ENCODE peak calls at places on chromosomes 16 and 17, in five cellular contexts. P, F, D, X and U are unnamed samples.

GRCh38 chr17:64775701-64776570 is 113.8 kb upstream of the SMURF2 start:
- DNase-seq in P (no peak), F (no peak), D (no peak), X (peak; percentile 39), U (no peak)

GRCh38 chr17:8836821-8837426 is 30.6 kb downstream of the PIK3R6 start:
- DNase-seq in P (no peak), F (no peak), D (peak; percentile 36), X (no peak), U (no peak)

GRCh38 chr17:63600569-63601438 is at the start of gene TACO1:
- DNase-seq in P (peak; percentile 83), F (peak; percentile 48), D (peak; percentile 95), X (peak; percentile 83), U (peak; percentile 89)

GRCh38 chr17:68101992-68102758 is 66.6 kb downstream of the KPNA2 start:
- DNase-seq in P (no peak), F (no peak), D (no peak), X (no peak), U (no peak)

GRCh38 chr16:31215287-31216115 is 1.4 kb downstream of the PYDC1 start:
- DNase-seq in P (peak; percentile 89), F (no peak), D (peak; percentile 86), X (peak; percentile 39), U (peak; percentile 98)

GRCh38 chr17:37818689-37819088 is 73.8 kb upstream of the HNF1B start:
- DNase-seq in P (no peak), F (no peak), D (no peak), X (no peak), U (no peak)

GRCh38 chr17:1232786-1233185 is 37.5 kb upstream of the BHLHA9 start:
- DNase-seq in P (no peak), F (no peak), D (no peak), X (no peak), U (no peak)

GRCh38 chr17:40551091-40551873 is 14.0 kb downstream of the CCR7 start:
- DNase-seq in P (peak; percentile 6), F (no peak), D (no peak), X (peak; percentile 100), U (no peak)

GRCh38 chr16:90044111-90044551 is 24.9 kb upstream of the DBNDD1 start:
- DNase-seq in P (no peak), F (no peak), D (no peak), X (peak; percentile 50), U (peak; percentile 41)

GRCh38 chr16:10182186-10182683 is at the start of gene GRIN2A:
- DNase-seq in P (peak; percentile 41), F (no peak), D (no peak), X (no peak), U (no peak)

GRCh38 chr16:15526097-15526496 is 91.7 kb downstream of the BMERB1 start:
- DNase-seq in P (no peak), F (no peak), D (no peak), X (no peak), U (no peak)

GRCh38 chr16:4698321-4699029 is 5.1 kb downstream of the NUDT16L1 start:
- DNase-seq in P (no peak), F (no peak), D (no peak), X (no peak), U (no peak)

GRCh38 chr16:11308493-11309283 is 27.6 kb upstream of the PRM1 start:
- DNase-seq in P (peak; percentile 41), F (peak; percentile 81), D (no peak), X (peak; percentile 87), U (peak; percentile 41)

GRCh38 chr17:34980681-34981537 is 597 bp downstream of the LIG3 start:
- DNase-seq in P (peak; percentile 59), F (peak; percentile 27), D (peak; percentile 72), X (peak; percentile 83), U (peak; percentile 97)

GRCh38 chr17:73814070-73814469 is 169.8 kb upstream of the SDK2 start:
- DNase-seq in P (no peak), F (no peak), D (no peak), X (no peak), U (no peak)

GRCh38 chr16:84042308-84042878 is at the start of gene SLC38A8:
- DNase-seq in P (no peak), F (no peak), D (no peak), X (no peak), U (no peak)

GRCh38 chr17:6388416-6388815 is 46.5 kb downstream of the AIPL1 start:
- DNase-seq in P (no peak), F (no peak), D (no peak), X (no peak), U (no peak)

GRCh38 chr16:56941092-56941491 is 9.2 kb downstream of the HERPUD1 start:
- DNase-seq in P (no peak), F (no peak), D (no peak), X (no peak), U (no peak)

GRCh38 chr17:65931246-65932149 is 260.4 kb downstream of the CEP112 start:
- DNase-seq in P (no peak), F (no peak), D (no peak), X (no peak), U (no peak)

GRCh38 chr17:65933290-65933689 is 258.6 kb downstream of the CEP112 start:
- DNase-seq in P (no peak), F (no peak), D (no peak), X (no peak), U (no peak)

GRCh38 chr17:65926599-65926998 is 265.3 kb downstream of the CEP112 start:
- DNase-seq in P (no peak), F (no peak), D (no peak), X (no peak), U (no peak)

GRCh38 chr17:65925606-65926307 is 266.2 kb downstream of the CEP112 start:
- DNase-seq in P (no peak), F (no peak), D (no peak), X (no peak), U (no peak)

DNA sequence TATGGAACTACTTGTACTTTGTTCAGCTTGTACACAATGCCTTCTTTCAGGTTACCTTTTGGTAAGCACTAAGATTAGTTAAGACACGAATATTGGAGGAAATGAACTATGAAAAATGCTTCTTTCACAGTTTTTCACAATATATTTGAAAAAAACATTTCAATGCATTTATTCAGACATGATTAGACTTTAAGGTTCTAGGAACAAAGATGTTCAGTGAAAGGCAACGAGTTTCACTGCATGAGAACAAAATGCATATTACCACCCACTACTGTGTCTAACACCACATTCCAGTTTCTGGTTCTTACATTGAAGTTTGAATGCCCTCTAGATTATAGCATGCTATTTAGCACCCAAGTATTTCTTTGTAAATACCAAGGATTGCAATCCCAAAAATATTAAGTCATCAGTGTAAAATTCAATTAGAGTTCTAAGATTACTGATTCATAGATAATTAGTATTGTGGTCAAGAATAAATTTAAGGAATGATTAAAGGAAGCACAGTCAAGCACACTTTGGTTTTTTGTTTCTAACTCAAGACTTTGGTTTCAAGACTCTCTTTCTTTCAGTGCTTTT is 261.7 kb downstream of the CEP112 start:
- DNase-seq in P (no peak), F (no peak), D (no peak), X (no peak), U (no peak)
- TF ChIP-seq ATF3 in P (no peak), F (no peak), D (no peak), X (no peak), U (no peak)

DNA sequence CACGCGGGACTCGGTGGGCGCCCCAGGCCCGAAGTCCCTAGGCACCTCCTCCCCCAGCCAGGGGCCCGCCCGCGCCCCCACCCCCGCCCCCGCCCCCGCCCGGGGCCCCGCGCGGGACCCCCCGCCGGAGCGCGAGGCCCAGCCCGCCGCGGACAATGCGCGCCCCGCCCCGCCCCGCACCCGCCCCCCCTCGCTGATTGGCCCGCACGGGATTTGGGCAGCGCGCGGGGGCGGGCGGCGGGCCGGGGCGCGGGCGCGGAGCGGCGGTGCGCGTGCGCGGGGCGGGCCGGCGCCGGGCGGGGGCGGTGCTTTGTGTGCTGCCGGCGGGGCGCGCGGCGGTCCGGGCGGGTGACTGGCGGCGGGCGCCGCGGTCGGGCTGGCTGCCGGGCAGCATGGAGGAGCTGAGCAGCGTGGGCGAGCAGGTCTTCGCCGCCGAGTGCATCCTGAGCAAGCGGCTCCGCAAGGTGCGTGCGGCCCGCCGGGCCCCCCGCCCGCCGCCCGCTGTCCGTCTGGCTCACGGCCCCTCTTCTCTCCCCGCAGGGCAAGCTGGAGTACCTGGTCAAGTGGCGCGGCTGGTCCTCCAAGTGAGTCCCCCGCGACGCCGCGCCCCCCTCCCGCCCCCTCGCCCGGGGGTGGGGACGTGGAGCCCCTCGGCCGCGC is at the start of gene CBX2:
- DNase-seq in P (peak; percentile 75), F (no peak), D (peak; percentile 85), X (peak; percentile 43), U (peak; percentile 96)
- TF ChIP-seq ATF2 in P (no peak), F (no peak), D (no peak), X (no peak), U (no peak)

GRCh38 chr16:87533061-87533460 is 40.2 kb upstream of the ZCCHC14 start:
- DNase-seq in P (no peak), F (no peak), D (no peak), X (no peak), U (no peak)
- TF ChIP-seq ATF3 in P (no peak), F (no peak), D (no peak), X (no peak), U (no peak)

DNA sequence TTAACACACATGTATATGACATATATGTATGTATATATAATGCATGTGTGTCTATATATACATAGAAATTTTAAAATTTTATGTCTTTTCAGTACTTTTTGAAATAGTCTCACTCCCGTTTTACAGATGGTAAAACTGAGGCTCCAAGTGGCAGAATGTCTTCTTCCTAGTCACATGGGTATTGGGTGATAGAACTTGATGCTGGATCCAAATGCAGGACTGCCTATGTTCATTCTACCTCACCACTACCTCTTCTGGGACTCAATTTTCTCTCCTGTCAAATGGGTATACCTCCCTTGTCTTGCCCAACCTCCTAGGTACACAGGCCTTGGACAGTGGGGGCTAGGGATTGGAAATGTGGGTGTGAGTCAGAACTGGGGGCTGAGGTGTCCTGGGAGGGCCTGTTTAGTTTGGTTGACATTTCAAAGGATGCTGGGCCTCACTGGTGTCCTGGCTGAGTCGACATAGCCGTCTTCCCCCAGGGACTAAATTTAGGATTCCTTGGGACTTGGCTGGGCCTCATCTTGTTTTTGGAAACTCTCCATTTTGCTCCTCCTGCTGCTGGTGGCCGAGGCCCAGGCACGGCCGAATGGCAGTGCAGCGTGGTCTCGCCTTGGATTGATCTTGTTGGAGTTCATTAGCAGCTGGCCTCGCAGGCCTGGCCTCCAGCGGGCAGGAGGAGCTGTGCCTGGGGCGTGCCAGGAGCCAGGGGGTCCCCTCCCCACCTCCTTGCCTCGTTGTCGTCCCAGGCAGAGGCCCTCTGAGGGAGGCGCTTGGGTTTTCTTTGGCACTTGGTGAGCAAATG is 26.0 kb downstream of the NKD1 start:
- DNase-seq in P (no peak), F (no peak), D (no peak), X (no peak), U (no peak)
- TF ChIP-seq ATF2 in P (no peak), F (no peak), D (no peak), X (no peak), U (no peak)

DNA sequence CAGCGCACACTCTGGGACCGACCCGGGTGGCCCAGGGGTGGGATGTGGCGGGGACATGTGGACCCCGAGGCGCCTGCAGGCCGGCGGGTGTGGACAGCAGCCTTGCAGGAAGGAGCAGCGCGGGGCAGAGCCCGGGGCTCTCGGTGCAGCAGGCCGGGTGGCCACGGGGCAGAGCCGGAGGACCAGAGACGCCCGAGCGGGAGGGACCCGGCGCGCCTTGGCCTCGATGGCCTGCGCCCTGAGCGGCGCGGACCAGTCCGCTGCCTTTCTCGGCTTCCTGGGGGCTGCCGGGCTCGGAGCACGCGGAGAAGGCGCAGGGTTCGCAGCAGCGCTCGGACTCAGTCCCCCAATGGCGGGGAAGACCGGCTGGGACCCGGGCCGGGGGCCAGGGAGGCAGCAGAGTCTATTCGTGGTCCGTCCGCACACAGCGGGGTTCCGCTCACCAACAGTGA is 43.4 kb downstream of the OSBPL7 start:
- DNase-seq in P (peak; percentile 19), F (no peak), D (no peak), X (no peak), U (no peak)
- TF ChIP-seq ATF3 in P (no peak), F (no peak), D (no peak), X (no peak), U (no peak)